ENCODE peak calls at places on chromosomes 3 and 15, in nine cellular contexts. Q is IMR-90, V is right atrium auricular region, G is NB4, J is fibroblast of mammary gland, P is GM23248, B is PC-9, A is retinal pigment epithelial cell, C is tibial nerve. L is an unnamed sample.

GRCh38 chr3:29279276-29279675 is 1.6 kb upstream of the RBMS3 start:
- DNase-seq in Q (no peak), B (no peak), C (no peak), G (no peak), J (no peak), V (no peak), A (no peak), P (no peak), L (no peak)

GRCh38 chr3:11465744-11466611 is 177.7 kb downstream of the VGLL4 start:
- DNase-seq in A (peak), G (no peak), Q (peak), J (peak), C (no peak), P (peak), V (no peak), B (no peak), L (no peak)

GRCh38 chr15:45048784-45049631 is 26.0 kb downstream of the SORD start:
- DNase-seq in V (no peak), B (no peak), P (no peak), A (no peak), G (peak), J (no peak), Q (peak), C (no peak), L (no peak)

GRCh38 chr15:85541744-85542143 is 161.3 kb downstream of the AKAP13 start:
- DNase-seq in A (no peak), P (peak), J (peak), Q (peak), V (no peak), B (no peak), C (no peak), G (no peak), L (no peak)

GRCh38 chr3:42340466-42340865 is 69.9 kb downstream of the LYZL4 start:
- DNase-seq in J (no peak), C (no peak), A (no peak), G (no peak), Q (no peak), V (no peak), B (no peak), P (no peak), L (no peak)

GRCh38 chr15:64895285-64896065 is 16.2 kb upstream of the ANKDD1A start:
- DNase-seq in V (no peak), G (peak), Q (peak), P (peak), C (no peak), A (no peak), B (no peak), J (peak), L (peak)

GRCh38 chr3:128192131-128192530 is 38.9 kb downstream of the EEFSEC start:
- DNase-seq in Q (no peak), A (no peak), J (no peak), V (no peak), C (no peak), G (no peak), B (no peak), P (no peak), L (no peak)

GRCh38 chr3:147397155-147397888 is 9.0 kb downstream of the ZIC4 start:
- DNase-seq in G (no peak), Q (no peak), A (no peak), C (no peak), B (no peak), P (no peak), J (peak), V (no peak), L (no peak)

GRCh38 chr3:61807865-61808276 is 246.5 kb downstream of the PTPRG start:
- DNase-seq in Q (peak), J (peak), V (no peak), C (no peak), A (no peak), B (no peak), P (no peak), G (no peak), L (no peak)

GRCh38 chr15:96344706-96345559 is 14.4 kb downstream of the NR2F2 start:
- DNase-seq in C (no peak), V (no peak), P (no peak), Q (no peak), A (no peak), G (no peak), B (no peak), J (no peak), L (no peak)

GRCh38 chr3:106013971-106014370 is 145.2 kb upstream of the CBLB start:
- DNase-seq in B (no peak), G (peak), A (no peak), Q (peak), V (no peak), J (peak), C (no peak), P (peak), L (no peak)

GRCh38 chr3:54856271-54856670 is 71.6 kb downstream of the LRTM1 start:
- DNase-seq in V (no peak), C (no peak), A (no peak), G (no peak), P (no peak), J (no peak), Q (no peak), B (no peak), L (no peak)

GRCh38 chr3:126197854-126198584 is 17.6 kb upstream of the ALDH1L1 start:
- DNase-seq in Q (peak), J (peak), P (peak), A (no peak), V (peak), B (peak), G (peak), C (peak), L (no peak)
- H3K4me3 ChIP-seq in Q (no peak), J (no peak), P (no peak), A (no peak), V (no peak), B (peak), G (no peak), C (no peak), L (no peak)

GRCh38 chr15:91696981-91697380 is 156.5 kb upstream of the SLCO3A1 start:
- DNase-seq in B (no peak), Q (no peak), C (no peak), V (no peak), P (no peak), G (no peak), A (no peak), J (no peak), L (no peak)

GRCh38 chr15:91689377-91689776 is 164.1 kb upstream of the SLCO3A1 start:
- DNase-seq in V (no peak), G (no peak), P (no peak), B (no peak), C (no peak), Q (no peak), A (no peak), J (no peak), L (no peak)

GRCh38 chr15:91692596-91692995 is 160.9 kb upstream of the SLCO3A1 start:
- DNase-seq in P (no peak), A (no peak), C (no peak), B (no peak), V (no peak), J (no peak), Q (no peak), G (no peak), L (no peak)

GRCh38 chr15:91694131-91694828 is 159.2 kb upstream of the SLCO3A1 start:
- DNase-seq in Q (peak), V (peak), J (peak), C (peak), G (no peak), A (peak), B (no peak), P (peak), L (no peak)

GRCh38 chr15:91694829-91695205 is 158.7 kb upstream of the SLCO3A1 start:
- DNase-seq in C (peak), P (peak), V (peak), B (no peak), J (peak), A (no peak), G (peak), Q (peak), L (no peak)
- H3K4me3 ChIP-seq in C (peak), P (peak), V (no peak), B (no peak), J (peak), A (no peak), G (no peak), Q (peak), L (no peak)

GRCh38 chr3:125042725-125043406 is 12.9 kb downstream of the HEG1 start:
- DNase-seq in V (peak), P (peak), A (no peak), J (peak), G (no peak), Q (peak), B (no peak), C (no peak), L (no peak)
- H3K4me3 ChIP-seq in V (no peak), P (peak), A (no peak), J (no peak), G (no peak), Q (no peak), B (no peak), C (no peak), L (no peak)

DNA sequence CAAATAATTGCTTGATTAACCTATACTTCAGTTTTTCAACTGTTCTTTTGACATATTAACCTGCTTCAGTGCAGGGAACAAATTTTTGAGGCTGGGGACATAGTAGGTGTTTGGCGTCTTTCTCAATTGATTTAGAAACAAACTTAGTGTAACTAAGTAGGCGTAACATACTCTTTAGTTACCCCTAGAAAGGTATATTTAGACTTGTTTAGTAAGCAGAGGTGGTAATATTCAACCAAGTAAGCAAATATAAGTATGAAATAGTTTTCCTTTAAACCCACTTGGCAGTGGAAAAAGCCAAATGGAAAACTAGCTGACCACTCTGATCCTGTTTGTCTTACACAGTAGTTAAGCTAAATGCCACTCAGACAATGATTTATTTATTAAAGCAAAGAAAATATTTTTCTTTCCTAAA is 113.2 kb downstream of the MBNL1 start:
- DNase-seq in Q (no peak), G (no peak), J (no peak), C (no peak), P (no peak), A (no peak), B (no peak), V (no peak), L (no peak)
- H3K4me3 ChIP-seq in Q (no peak), G (no peak), J (no peak), C (peak), P (peak), A (no peak), B (no peak), V (no peak), L (no peak)

GRCh38 chr3:88142094-88142624 is 7.6 kb upstream of the C3orf38 start:
- DNase-seq in J (peak), C (no peak), B (no peak), P (peak), G (no peak), Q (peak), V (no peak), A (no peak), L (no peak)
- H3K4me3 ChIP-seq in J (no peak), C (no peak), B (no peak), P (peak), G (no peak), Q (no peak), V (no peak), A (no peak), L (no peak)

GRCh38 chr3:3800076-3800448 is 831 bp downstream of the LRRN1 start:
- DNase-seq in Q (no peak), A (no peak), V (no peak), C (no peak), B (no peak), G (no peak), J (no peak), P (no peak), L (no peak)

GRCh38 chr3:3801510-3801841 is 2.2 kb downstream of the LRRN1 start:
- DNase-seq in V (no peak), P (no peak), A (no peak), B (no peak), Q (no peak), G (no peak), J (no peak), C (no peak), L (no peak)

GRCh38 chr3:3802021-3802420 is 2.8 kb downstream of the LRRN1 start:
- DNase-seq in G (no peak), J (no peak), A (peak), V (no peak), B (no peak), Q (no peak), C (no peak), P (no peak), L (no peak)

GRCh38 chr3:3799173-3800075 is at the start of gene LRRN1:
- DNase-seq in Q (no peak), G (no peak), V (no peak), C (no peak), P (peak), A (peak), B (no peak), J (no peak), L (peak)

GRCh38 chr3:3800685-3801509 is 1.7 kb downstream of the LRRN1 start:
- DNase-seq in Q (no peak), G (no peak), V (no peak), A (no peak), C (no peak), B (no peak), P (peak), J (no peak), L (no peak)
- H3K4me3 ChIP-seq in Q (peak), G (no peak), V (peak), A (peak), C (peak), B (no peak), P (no peak), J (no peak), L (no peak)